ENCODE peak calls at places on chromosomes 12 and 14, in five cellular contexts. L is A549, Z is IMR-90, R is HepG2, C is K562. I is an unnamed sample.

GRCh38 chr12:50089730-50090129 is 4.6 kb downstream of the SMARCD1 start:
- DNase-seq in L (no peak), Z (no peak), R (no peak), C (no peak), I (no peak)

GRCh38 chr12:121789233-121789781 is 4.2 kb downstream of the RHOF start:
- DNase-seq in L (no peak), Z (no peak), R (no peak), C (no peak), I (no peak)

GRCh38 chr12:24778486-24779304 is 170.2 kb downstream of the BCAT1 start:
- DNase-seq in L (peak; percentile 5), Z (peak; percentile 75), R (peak; percentile 58), C (peak; percentile 68), I (no peak)

GRCh38 chr12:132075026-132075713 is 68.9 kb downstream of the DDX51 start:
- DNase-seq in L (no peak), Z (no peak), R (no peak), C (no peak), I (no peak)

GRCh38 chr14:83342590-83342989 is 1808.9 kb upstream of the SEL1L start:
- DNase-seq in L (no peak), Z (no peak), R (no peak), C (no peak), I (no peak)

GRCh38 chr14:94461526-94462218 is 9.1 kb upstream of the SERPINA11 start:
- DNase-seq in L (no peak), Z (no peak), R (no peak), C (no peak), I (no peak)

GRCh38 chr14:81402123-81402495 is 2.0 kb upstream of the STON2 start:
- DNase-seq in L (no peak), Z (no peak), R (no peak), C (peak; percentile 84), I (no peak)

GRCh38 chr14:103818870-103819269 is 28.5 kb downstream of the PPP1R13B start:
- DNase-seq in L (no peak), Z (no peak), R (no peak), C (no peak), I (no peak)

GRCh38 chr12:84912191-84913142 is at the start of gene SLC6A15:
- DNase-seq in L (peak; percentile 53), Z (peak; percentile 46), R (no peak), C (no peak), I (peak; percentile 88)

GRCh38 chr12:76018111-76018510 is 13.5 kb downstream of the PHLDA1 start:
- DNase-seq in L (no peak), Z (peak; percentile 61), R (peak; percentile 61), C (no peak), I (no peak)

GRCh38 chr14:68172664-68173063 is 353.1 kb downstream of the RAD51B start:
- DNase-seq in L (peak; percentile 65), Z (no peak), R (peak; percentile 94), C (no peak), I (no peak)

GRCh38 chr14:58146399-58146798 is 5.6 kb downstream of the ARMH4 start:
- DNase-seq in L (no peak), Z (no peak), R (no peak), C (no peak), I (no peak)
- TF ChIP-seq MAFK in L (no peak), Z (no peak), R (no peak), C (no peak), I (no peak)

GRCh38 chr12:110042260-110042659 is 6.1 kb downstream of the C12orf76 start:
- DNase-seq in L (no peak), Z (no peak), R (peak; percentile 26), C (no peak), I (no peak)

GRCh38 chr12:110035534-110036104 is 12.7 kb downstream of the C12orf76 start:
- DNase-seq in L (no peak), Z (no peak), R (peak; percentile 67), C (no peak), I (no peak)

GRCh38 chr12:110037315-110037714 is 11.0 kb downstream of the C12orf76 start:
- DNase-seq in L (no peak), Z (no peak), R (no peak), C (no peak), I (no peak)

GRCh38 chr12:110038741-110039084 is 9.6 kb downstream of the C12orf76 start:
- DNase-seq in L (no peak), Z (no peak), R (no peak), C (no peak), I (no peak)

GRCh38 chr12:110039085-110039807 is 9.1 kb downstream of the C12orf76 start:
- DNase-seq in L (peak; percentile 92), Z (peak; percentile 98), R (peak; percentile 99), C (peak; percentile 28), I (no peak)
- TF ChIP-seq USF2 in L (no peak), Z (peak; percentile 19), R (no peak), C (no peak), I (no peak)

DNA sequence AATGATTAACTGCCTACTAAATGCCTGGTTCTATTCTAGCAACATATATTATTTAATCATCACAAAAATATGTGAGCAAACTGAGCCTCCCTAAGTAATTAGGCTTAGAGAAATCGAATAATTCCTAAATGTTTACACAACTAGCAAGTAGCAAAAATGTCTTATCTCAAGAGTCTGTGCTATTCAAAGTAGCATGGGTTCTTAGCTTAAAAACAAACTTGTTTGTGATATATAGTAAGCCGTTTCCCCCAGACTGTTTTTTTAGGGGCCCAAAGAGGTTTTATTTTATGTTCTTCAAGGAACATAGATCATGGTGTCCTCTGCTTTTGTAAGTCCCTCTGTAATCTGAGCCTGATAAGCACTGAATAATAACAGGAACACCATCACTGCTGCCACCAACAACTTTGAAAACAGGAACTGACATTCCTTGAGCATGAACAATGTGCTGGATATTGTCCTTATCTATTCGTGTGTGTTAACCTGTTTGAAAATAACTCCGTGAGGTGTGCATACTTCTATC is 67.4 kb downstream of the DERA start:
- DNase-seq in L (no peak), Z (peak; percentile 60), R (no peak), C (no peak), I (no peak)
- TF ChIP-seq MAFK in L (no peak), Z (no peak), R (no peak), C (no peak), I (no peak)

DNA sequence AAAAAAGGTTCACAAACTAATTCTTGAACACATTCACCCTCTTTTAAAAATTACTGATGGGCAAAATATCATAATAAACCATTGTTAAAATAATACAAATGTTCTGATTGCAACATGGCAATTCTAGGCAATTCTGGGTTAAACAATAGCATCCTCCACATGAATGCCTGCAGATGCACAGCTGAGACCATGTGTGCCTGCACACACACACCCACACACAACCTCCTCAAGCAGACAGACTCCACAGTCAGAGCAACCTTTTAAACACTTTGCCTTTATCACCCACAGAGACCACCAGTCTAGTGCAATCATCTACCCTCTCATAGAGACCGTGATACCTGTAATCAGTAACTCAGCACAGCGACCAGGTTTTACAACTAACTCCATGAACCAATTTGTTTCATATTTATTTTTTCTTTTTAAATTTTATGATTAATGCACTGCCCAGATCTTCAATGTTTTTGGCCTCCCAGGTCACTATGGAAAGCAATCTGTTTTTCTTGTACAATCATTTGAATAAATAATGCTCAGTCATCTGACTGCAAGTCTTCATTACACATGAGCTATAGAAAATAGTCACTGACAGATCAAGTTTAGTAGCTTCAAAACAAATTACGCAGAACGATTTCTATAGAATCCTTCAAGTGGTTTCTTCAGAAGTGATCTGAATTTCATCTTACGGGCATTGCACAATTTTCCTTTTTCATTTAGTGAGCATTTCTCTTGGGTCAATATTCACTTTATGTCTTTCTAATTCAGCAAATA is 105.8 kb downstream of the PRKD1 start:
- DNase-seq in L (no peak), Z (no peak), R (no peak), C (no peak), I (no peak)
- TF ChIP-seq USF2 in L (no peak), Z (no peak), R (no peak), C (no peak), I (no peak)

GRCh38 chr14:37623552-37623951 is 28.1 kb downstream of the TTC6 start:
- DNase-seq in L (no peak), Z (peak; percentile 81), R (no peak), C (no peak), I (no peak)

GRCh38 chr14:37620856-37621255 is 25.4 kb downstream of the TTC6 start:
- DNase-seq in L (no peak), Z (no peak), R (no peak), C (no peak), I (no peak)

GRCh38 chr14:37622231-37622923 is 26.9 kb downstream of the TTC6 start:
- DNase-seq in L (no peak), Z (no peak), R (no peak), C (no peak), I (no peak)

GRCh38 chr14:37625597-37626595 is 30.5 kb downstream of the TTC6 start:
- DNase-seq in L (no peak), Z (peak; percentile 30), R (peak; percentile 74), C (no peak), I (no peak)

GRCh38 chr14:37623971-37624370 is 28.5 kb downstream of the TTC6 start:
- DNase-seq in L (no peak), Z (no peak), R (no peak), C (no peak), I (no peak)
- TF ChIP-seq MAFK in L (no peak), Z (no peak), R (no peak), C (no peak), I (no peak)

GRCh38 chr12:45415393-45415817 is 199.5 kb downstream of the ANO6 start:
- DNase-seq in L (peak; percentile 78), Z (peak; percentile 100), R (peak; percentile 2), C (peak; percentile 56), I (no peak)
- TF ChIP-seq USF2 in L (no peak), Z (no peak), R (no peak), C (no peak), I (no peak)

GRCh38 chr12:64796205-64796845 is 28.1 kb upstream of the TBC1D30 start:
- DNase-seq in L (peak; percentile 91), Z (peak; percentile 92), R (peak; percentile 92), C (peak; percentile 90), I (peak; percentile 58)
- TF ChIP-seq MAFK in L (peak; percentile 86), Z (peak; percentile 7), R (peak; percentile 53), C (peak; percentile 74), I (peak; percentile 88)

DNA sequence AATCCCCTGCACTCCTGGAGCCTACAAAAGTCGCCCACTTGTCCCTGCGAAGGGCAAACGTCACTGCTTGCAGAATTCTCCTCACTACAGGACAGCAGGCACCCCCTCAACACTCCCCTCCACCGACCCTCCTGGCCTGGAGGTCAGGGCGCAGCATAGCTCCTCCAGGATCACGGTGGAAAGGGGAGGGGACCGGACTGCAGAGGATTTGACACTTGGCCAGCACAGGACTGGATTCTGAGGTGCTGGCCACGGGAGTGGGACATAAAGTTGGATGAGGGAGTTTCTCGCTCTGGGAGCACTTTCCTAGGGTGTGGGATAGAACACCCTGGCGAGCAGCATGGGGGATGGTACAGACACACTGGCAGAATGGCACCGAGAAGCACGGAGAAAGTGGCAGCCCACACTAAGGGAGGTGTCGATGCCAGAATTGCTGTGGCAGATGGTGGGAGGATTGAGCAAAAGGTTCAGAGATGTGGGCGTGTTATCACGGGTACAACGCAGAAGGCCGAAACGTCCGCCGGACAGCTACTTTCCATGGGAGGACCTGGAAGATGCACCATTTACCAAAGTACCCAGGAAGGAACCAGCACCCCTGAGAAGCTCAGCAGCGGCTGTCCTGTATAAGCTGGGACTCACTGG is 51.4 kb upstream of the DIO3 start:
- DNase-seq in L (no peak), Z (no peak), R (no peak), C (no peak), I (no peak)
- TF ChIP-seq USF2 in L (no peak), Z (no peak), R (no peak), C (no peak), I (no peak)